ENCODE peak calls at places on chromosome 3, in eight cellular contexts. G is epithelial cell of esophagus, Q is GM06990, F is IMR-90, N is kidney, I is body of pancreas, T is heart left ventricle, X is breast epithelium. C is an unnamed sample.

GRCh38 chr3:122890077-122890484 is 95.2 kb downstream of the SLC49A4 start:
- DNase-seq in G (peak), Q (peak), F (peak), N (peak), I (no peak), T (peak), X (peak), C (peak)

GRCh38 chr3:129343643-129344360 is 65.1 kb downstream of the HMCES start:
- DNase-seq in G (peak), Q (no peak), F (no peak), N (peak), I (peak), T (peak), X (no peak), C (peak)

GRCh38 chr3:129176051-129176450 is 7.6 kb downstream of the CNBP start:
- DNase-seq in G (no peak), Q (no peak), F (no peak), N (no peak), I (no peak), T (no peak), X (no peak), C (no peak)

GRCh38 chr3:184129012-184129411 is 6.1 kb upstream of the EIF2B5 start:
- DNase-seq in G (peak), Q (no peak), F (peak), N (no peak), I (no peak), T (no peak), X (no peak), C (peak)

GRCh38 chr3:79521221-79521848 is 246.5 kb downstream of the ROBO1 start:
- DNase-seq in G (peak), Q (no peak), F (peak), N (no peak), I (no peak), T (no peak), X (no peak), C (peak)

GRCh38 chr3:46851364-46852328 is 11.6 kb downstream of the MYL3 start:
- DNase-seq in G (no peak), Q (no peak), F (no peak), N (peak), I (no peak), T (peak), X (no peak), C (no peak)

GRCh38 chr3:57179580-57180410 is 14.6 kb upstream of the IL17RD start:
- DNase-seq in G (peak), Q (no peak), F (peak), N (no peak), I (no peak), T (no peak), X (no peak), C (peak)

GRCh38 chr3:42730706-42731420 is 28.3 kb upstream of the HHATL start:
- DNase-seq in G (no peak), Q (no peak), F (no peak), N (no peak), I (no peak), T (no peak), X (peak), C (no peak)

GRCh38 chr3:23406576-23406975 is 203.4 kb downstream of the UBE2E2 start:
- DNase-seq in G (peak), Q (no peak), F (peak), N (no peak), I (no peak), T (no peak), X (no peak), C (no peak)

GRCh38 chr3:13416002-13416793 is 3.9 kb downstream of the NUP210 start:
- DNase-seq in G (no peak), Q (no peak), F (no peak), N (no peak), I (no peak), T (no peak), X (no peak), C (no peak)

GRCh38 chr3:10927551-10927950 is 65.0 kb upstream of the SLC6A1 start:
- DNase-seq in G (peak), Q (no peak), F (no peak), N (no peak), I (no peak), T (no peak), X (no peak), C (no peak)

GRCh38 chr3:105118905-105119304 is 247.8 kb upstream of the ALCAM start:
- DNase-seq in G (peak), Q (no peak), F (peak), N (no peak), I (no peak), T (no peak), X (no peak), C (peak)

GRCh38 chr3:151209652-151210051 is 6.6 kb upstream of the GPR171 start:
- DNase-seq in G (no peak), Q (no peak), F (no peak), N (no peak), I (no peak), T (no peak), X (no peak), C (no peak)

GRCh38 chr3:31960793-31961431 is 20.1 kb downstream of the OSBPL10 start:
- DNase-seq in G (peak), Q (no peak), F (peak), N (no peak), I (no peak), T (no peak), X (no peak), C (peak)

GRCh38 chr3:43178891-43179366 is 73.0 kb upstream of the POMGNT2 start:
- DNase-seq in G (peak), Q (no peak), F (peak), N (peak), I (peak), T (no peak), X (no peak), C (peak)

GRCh38 chr3:185176756-185177359 is 24.0 kb upstream of the C3orf70 start:
- DNase-seq in G (peak), Q (no peak), F (peak), N (no peak), I (peak), T (no peak), X (no peak), C (peak)

GRCh38 chr3:133157716-133158115 is 119.5 kb downstream of the TMEM108 start:
- DNase-seq in G (no peak), Q (no peak), F (no peak), N (no peak), I (no peak), T (no peak), X (no peak), C (no peak)

GRCh38 chr3:135539854-135540253 is 425.7 kb upstream of the PPP2R3A start:
- DNase-seq in G (no peak), Q (no peak), F (no peak), N (no peak), I (no peak), T (no peak), X (no peak), C (no peak)

GRCh38 chr3:11919390-11919789 is 72.7 kb upstream of the TAMM41 start:
- DNase-seq in G (no peak), Q (no peak), F (no peak), N (no peak), I (no peak), T (no peak), X (no peak), C (no peak)

GRCh38 chr3:182244222-182244971 is 532.7 kb downstream of the SOX2 start:
- DNase-seq in G (no peak), Q (no peak), F (no peak), N (no peak), I (no peak), T (no peak), X (no peak), C (no peak)

GRCh38 chr3:136022518-136023263 is 57.2 kb downstream of the PPP2R3A start:
- DNase-seq in G (peak), Q (no peak), F (no peak), N (no peak), I (no peak), T (no peak), X (no peak), C (no peak)

GRCh38 chr3:150426292-150426691 is 18.2 kb downstream of the TSC22D2 start:
- DNase-seq in G (no peak), Q (no peak), F (no peak), N (no peak), I (no peak), T (no peak), X (no peak), C (no peak)

GRCh38 chr3:58434990-58435389 is 1.4 kb upstream of the PDHB start:
- DNase-seq in G (peak), Q (no peak), F (peak), N (peak), I (peak), T (no peak), X (no peak), C (peak)

GRCh38 chr3:155352900-155353490 is 59.5 kb upstream of the STRIT1 start:
- DNase-seq in G (peak), Q (no peak), F (peak), N (no peak), I (no peak), T (no peak), X (no peak), C (peak)

GRCh38 chr3:143895805-143896204 is 47.5 kb upstream of the SLC9A9 start:
- DNase-seq in G (no peak), Q (peak), F (peak), N (no peak), I (no peak), T (no peak), X (no peak), C (peak)

GRCh38 chr3:30626443-30627181 is 20.2 kb downstream of the TGFBR2 start:
- DNase-seq in G (peak), Q (no peak), F (peak), N (no peak), I (no peak), T (no peak), X (no peak), C (peak)

GRCh38 chr3:122092460-122093165 is 37.5 kb downstream of the CD86 start:
- DNase-seq in G (peak), Q (no peak), F (peak), N (no peak), I (no peak), T (no peak), X (no peak), C (peak)

GRCh38 chr3:181710581-181711255 is 1.0 kb upstream of the SOX2 start:
- DNase-seq in G (no peak), Q (peak), F (no peak), N (no peak), I (no peak), T (no peak), X (no peak), C (no peak)

GRCh38 chr3:117217837-117218236 is 508.3 kb downstream of the TUSC7 start:
- DNase-seq in G (no peak), Q (no peak), F (no peak), N (no peak), I (no peak), T (no peak), X (no peak), C (no peak)

GRCh38 chr3:128501431-128501830 is 8.4 kb upstream of the GATA2 start:
- DNase-seq in G (no peak), Q (no peak), F (no peak), N (no peak), I (no peak), T (no peak), X (no peak), C (no peak)

GRCh38 chr3:188927971-188928370 is 243.8 kb upstream of the TPRG1 start:
- DNase-seq in G (no peak), Q (no peak), F (no peak), N (no peak), I (no peak), T (no peak), X (no peak), C (no peak)

GRCh38 chr3:188931531-188931930 is 240.2 kb upstream of the TPRG1 start:
- DNase-seq in G (no peak), Q (no peak), F (no peak), N (no peak), I (no peak), T (no peak), X (no peak), C (no peak)

GRCh38 chr3:188926141-188926540 is 245.6 kb upstream of the TPRG1 start:
- DNase-seq in G (no peak), Q (no peak), F (peak), N (no peak), I (no peak), T (no peak), X (no peak), C (no peak)

GRCh38 chr3:188926741-188927650 is 244.8 kb upstream of the TPRG1 start:
- DNase-seq in G (no peak), Q (no peak), F (peak), N (no peak), I (no peak), T (no peak), X (no peak), C (no peak)

DNA sequence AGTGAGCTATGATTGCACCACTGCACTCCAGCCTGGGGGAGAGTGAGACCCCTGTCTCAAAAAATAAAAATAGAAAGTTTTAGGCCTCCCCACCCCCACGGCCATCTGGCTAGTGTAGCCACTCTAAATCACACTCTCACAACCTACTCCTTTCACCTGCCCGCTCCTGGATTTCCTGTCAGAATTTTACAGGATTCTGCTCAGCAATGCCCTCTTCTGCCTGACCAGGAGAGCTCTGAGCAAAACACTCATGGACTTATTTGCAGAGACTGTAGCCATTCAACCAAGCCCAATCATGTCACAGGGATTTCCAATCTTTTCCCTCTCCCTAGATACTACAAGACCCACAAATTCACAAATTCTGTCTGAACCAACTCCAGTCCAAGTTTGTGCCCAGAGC is 242.6 kb upstream of the TPRG1 start:
- DNase-seq in G (peak), Q (no peak), F (no peak), N (no peak), I (peak), T (no peak), X (no peak), C (no peak)
- TF ChIP-seq CTCF in G (peak), Q (no peak), F (no peak), N (peak), I (no peak), T (peak), X (peak), C (peak)

GRCh38 chr3:112303811-112304325 is 9.9 kb upstream of the SLC9C1 start:
- DNase-seq in G (peak), Q (no peak), F (peak), N (no peak), I (no peak), T (no peak), X (no peak), C (peak)
- H3K4me3 ChIP-seq in G (peak), Q (peak), F (peak), N (peak), I (no peak), T (peak), X (peak), C (peak)

GRCh38 chr3:110754207-110754916 is 317.3 kb upstream of the NECTIN3 start:
- DNase-seq in G (no peak), Q (no peak), F (no peak), N (no peak), I (no peak), T (no peak), X (no peak), C (no peak)
- TF ChIP-seq CTCF in G (no peak), Q (no peak), F (no peak), N (no peak), I (no peak), T (no peak), X (no peak), C (no peak)

DNA sequence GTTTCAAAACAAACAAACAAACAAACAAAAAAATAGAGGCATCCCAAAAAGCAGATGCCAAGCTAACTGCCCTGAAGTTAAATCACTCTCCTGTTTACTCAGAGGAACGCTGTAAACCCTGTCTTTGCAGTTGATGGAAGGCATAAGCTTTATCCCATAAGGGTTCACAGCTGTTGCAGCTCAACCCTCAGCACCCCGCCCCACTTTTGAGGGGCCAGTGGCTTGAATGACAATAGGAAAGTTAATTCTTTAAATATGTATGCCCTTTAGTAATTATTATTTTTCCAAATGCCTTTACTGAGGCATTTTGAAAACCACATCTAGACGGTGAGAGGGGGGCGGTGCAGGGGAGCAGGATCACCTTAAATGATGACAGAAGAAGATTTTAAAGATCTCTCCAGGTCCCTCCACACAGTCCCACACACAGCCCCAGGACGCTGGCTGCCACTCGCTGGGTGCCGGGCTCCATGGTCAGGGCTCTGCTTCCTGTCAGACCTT is 272.1 kb downstream of the FAM43A start:
- DNase-seq in G (no peak), Q (no peak), F (no peak), N (no peak), I (no peak), T (no peak), X (peak), C (no peak)
- H3K4me3 ChIP-seq in G (no peak), Q (no peak), F (no peak), N (no peak), I (no peak), T (no peak), X (no peak), C (no peak)

GRCh38 chr3:94285874-94286273 is 223.0 kb downstream of the NSUN3 start:
- DNase-seq in G (peak), Q (no peak), F (no peak), N (no peak), I (no peak), T (no peak), X (no peak), C (peak)
- TF ChIP-seq CTCF in G (peak), Q (no peak), F (peak), N (peak), I (no peak), T (no peak), X (no peak), C (no peak)

GRCh38 chr3:84960994-84961393 is 2.2 kb downstream of the CADM2 start:
- DNase-seq in G (no peak), Q (no peak), F (no peak), N (no peak), I (no peak), T (no peak), X (no peak), C (no peak)
- H3K4me3 ChIP-seq in G (no peak), Q (no peak), F (no peak), N (no peak), I (no peak), T (no peak), X (no peak), C (no peak)

GRCh38 chr3:177212756-177213155 is 15.5 kb upstream of the TBL1XR1 start:
- DNase-seq in G (no peak), Q (no peak), F (no peak), N (no peak), I (no peak), T (no peak), X (no peak), C (no peak)
- TF ChIP-seq CTCF in G (no peak), Q (no peak), F (no peak), N (no peak), I (no peak), T (no peak), X (no peak), C (no peak)